ENCODE peak calls at places on chromosomes 2 and 18, in four cellular contexts. L is IMR-90, R is AG09309, B is AG04450. Z is an unnamed sample.

GRCh38 chr2:38443021-38443541 is 66.0 kb upstream of the ATL2 start:
- DNase-seq in R (no peak), B (no peak), L (no peak), Z (no peak)

GRCh38 chr2:231068525-231069222 is 12.0 kb downstream of the PSMD1 start:
- DNase-seq in B (no peak), L (peak), R (no peak), Z (no peak)

GRCh38 chr18:10912790-10913560 is 236.4 kb downstream of the PIEZO2 start:
- DNase-seq in L (peak), R (no peak), B (no peak), Z (no peak)

GRCh38 chr2:130828461-130828860 is 8.3 kb upstream of the ARHGEF4 start:
- DNase-seq in R (no peak), B (no peak), L (no peak), Z (no peak)

GRCh38 chr2:76692896-76693295 is 829.3 kb downstream of the LRRTM4 start:
- DNase-seq in R (no peak), B (no peak), L (no peak), Z (no peak)

GRCh38 chr2:150485114-150485870 is 2.2 kb downstream of the RND3 start:
- DNase-seq in B (no peak), L (peak), R (no peak), Z (no peak)

GRCh38 chr2:230734247-230735175 is 21.9 kb downstream of the CAB39 start:
- DNase-seq in L (no peak), B (no peak), R (no peak), Z (no peak)

GRCh38 chr18:32213693-32214092 is 23.9 kb downstream of the MEP1B start:
- DNase-seq in B (no peak), L (no peak), R (no peak), Z (no peak)

GRCh38 chr2:98702127-98702802 is 28.7 kb downstream of the MGAT4A start:
- DNase-seq in R (no peak), B (no peak), L (no peak), Z (no peak)

GRCh38 chr2:238591732-238592131 is 165.0 kb downstream of the ASB1 start:
- DNase-seq in L (no peak), B (no peak), R (no peak), Z (no peak)

GRCh38 chr2:3770724-3771415 is 67.5 kb downstream of the DCDC2C start:
- DNase-seq in B (no peak), L (no peak), R (no peak), Z (no peak)

GRCh38 chr18:77967791-77968190 is 718.1 kb downstream of the GALR1 start:
- DNase-seq in B (no peak), L (no peak), R (no peak), Z (no peak)

GRCh38 chr18:79681484-79682387 is 2.1 kb downstream of the CTDP1 start:
- DNase-seq in B (no peak), L (no peak), R (no peak), Z (no peak)

GRCh38 chr2:157837851-157838441 is 38.2 kb downstream of the ACVR1 start:
- DNase-seq in B (no peak), R (no peak), L (peak), Z (no peak)

GRCh38 chr2:101788995-101789970 is 91.8 kb downstream of the MAP4K4 start:
- DNase-seq in L (peak), R (no peak), B (no peak), Z (no peak)

GRCh38 chr18:47953471-47953931 is 23.0 kb upstream of the SMAD2 start:
- DNase-seq in L (no peak), B (no peak), R (no peak), Z (no peak)

GRCh38 chr2:23760746-23761145 is 166.2 kb downstream of the ATAD2B start:
- DNase-seq in B (peak), R (no peak), L (peak), Z (no peak)

GRCh38 chr18:12628706-12629702 is 28.9 kb downstream of the SPIRE1 start:
- DNase-seq in L (peak), R (no peak), B (peak), Z (no peak)

GRCh38 chr2:29502452-29502851 is 387.2 kb downstream of the CLIP4 start:
- DNase-seq in L (peak), B (no peak), R (no peak), Z (no peak)

DNA sequence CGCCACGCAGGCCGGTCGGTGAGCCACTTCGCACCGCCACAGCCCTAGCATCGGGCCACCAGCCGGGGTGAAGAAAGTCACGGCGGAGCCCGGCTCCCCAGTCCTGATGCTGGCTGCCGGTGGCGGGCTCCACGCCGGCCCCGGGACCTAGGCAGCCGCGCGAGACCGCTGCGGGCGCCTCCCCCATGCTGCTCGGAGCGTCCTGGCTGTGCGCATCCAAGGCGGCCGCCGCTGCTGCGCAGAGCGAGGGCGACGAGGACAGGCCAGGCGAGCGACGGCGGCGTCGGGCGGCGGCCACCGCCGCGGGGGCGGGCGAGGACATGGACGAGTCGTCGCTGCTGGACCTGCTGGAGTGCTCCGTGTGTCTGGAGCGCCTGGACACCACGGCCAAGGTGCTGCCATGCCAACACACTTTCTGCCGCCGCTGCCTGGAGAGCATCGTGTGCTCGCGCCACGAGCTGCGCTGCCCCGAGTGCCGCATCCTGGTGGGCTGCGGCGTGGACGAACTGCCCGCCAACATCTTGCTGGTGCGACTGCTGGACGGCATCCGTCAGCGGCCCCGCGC is 433 bp downstream of the SH3RF3 start:
- DNase-seq in B (no peak), R (no peak), L (no peak), Z (no peak)
- TF ChIP-seq CTCF in B (no peak), R (no peak), L (no peak), Z (no peak)

GRCh38 chr2:212540356-212540755 is 1.8 kb upstream of the ERBB4 start:
- DNase-seq in R (no peak), B (no peak), L (no peak), Z (no peak)

GRCh38 chr2:212537311-212538155 is 1.1 kb downstream of the ERBB4 start:
- DNase-seq in L (no peak), R (no peak), B (no peak), Z (no peak)

GRCh38 chr2:212539145-212539880 is 711 bp upstream of the ERBB4 start:
- DNase-seq in B (no peak), L (no peak), R (no peak), Z (no peak)

GRCh38 chr2:212536385-212537310 is 2.0 kb downstream of the ERBB4 start:
- DNase-seq in B (no peak), L (no peak), R (no peak), Z (no peak)

GRCh38 chr2:212538156-212539144 is at the start of gene ERBB4:
- DNase-seq in L (no peak), B (no peak), R (no peak), Z (no peak)
- H3K4me3 ChIP-seq in L (peak), B (peak), R (peak), Z (peak)

DNA sequence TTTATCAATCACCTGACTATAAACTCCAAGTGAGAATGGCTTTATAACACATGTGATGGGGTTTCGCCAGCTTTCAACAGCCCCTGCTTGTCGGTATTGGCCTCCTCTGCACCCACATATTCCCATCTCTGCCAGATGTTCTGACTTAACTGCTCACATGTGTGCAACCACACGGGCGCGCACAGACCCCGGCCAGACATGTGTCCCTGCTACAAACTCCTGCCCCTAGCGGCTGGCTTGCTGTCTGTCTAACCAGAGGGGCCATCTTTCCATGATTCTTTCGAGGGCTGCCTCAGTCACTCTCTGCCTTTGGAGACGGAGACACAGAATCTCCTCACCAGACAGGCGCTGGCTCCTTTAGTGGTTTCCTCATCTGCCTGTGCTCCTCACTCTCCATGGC is 15.3 kb downstream of the STON1 start:
- DNase-seq in B (no peak), L (no peak), R (no peak), Z (no peak)
- TF ChIP-seq CTCF in B (no peak), L (no peak), R (peak), Z (peak)

GRCh38 chr2:223943135-223943534 is 2.0 kb downstream of the WDFY1 start:
- DNase-seq in L (no peak), R (no peak), B (no peak), Z (no peak)
- H3K4me3 ChIP-seq in L (peak), R (peak), B (peak), Z (peak)

GRCh38 chr18:76404345-76404831 is 90.7 kb downstream of the ZNF516 start:
- DNase-seq in B (no peak), R (no peak), L (no peak), Z (no peak)
- TF ChIP-seq CTCF in B (no peak), R (no peak), L (no peak), Z (no peak)

GRCh38 chr2:237590272-237591020 is at the start of gene RAB17:
- DNase-seq in B (no peak), L (peak), R (no peak), Z (peak)
- H3K4me3 ChIP-seq in B (no peak), L (no peak), R (no peak), Z (no peak)

GRCh38 chr2:122168799-122169198 is 413.3 kb downstream of the TSN start:
- DNase-seq in R (no peak), L (no peak), B (no peak), Z (no peak)
- TF ChIP-seq CTCF in R (no peak), L (no peak), B (no peak), Z (no peak)

DNA sequence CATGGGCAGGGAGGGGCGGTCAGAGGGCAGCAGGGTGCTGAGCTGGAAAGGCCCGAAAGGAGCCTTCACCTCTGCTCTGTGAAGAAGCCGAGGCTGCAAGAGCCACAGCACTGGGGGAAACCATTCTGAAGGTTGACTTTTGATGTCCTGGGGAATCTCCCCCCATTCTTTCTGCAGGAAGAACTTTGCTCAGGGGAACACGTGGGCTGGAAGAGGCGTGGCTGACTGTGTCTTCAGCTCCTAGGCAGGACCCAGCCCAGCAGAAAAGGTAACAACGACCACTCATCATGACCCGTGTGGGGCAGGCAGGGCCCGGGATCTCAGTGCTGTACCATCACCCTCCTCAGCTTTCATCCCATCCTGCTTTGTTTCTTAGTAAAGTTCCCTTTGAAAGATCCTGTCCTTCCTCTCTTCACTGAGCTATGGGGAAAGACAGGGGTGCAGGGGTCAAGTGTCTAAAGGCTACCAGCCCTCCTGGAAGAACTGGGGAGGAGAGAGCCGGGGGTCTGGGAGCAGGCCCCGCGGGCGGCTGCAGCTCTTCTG is 312.7 kb downstream of the CELF4 start:
- DNase-seq in B (no peak), R (no peak), L (no peak), Z (no peak)
- H3K4me3 ChIP-seq in B (no peak), R (no peak), L (no peak), Z (no peak)

DNA sequence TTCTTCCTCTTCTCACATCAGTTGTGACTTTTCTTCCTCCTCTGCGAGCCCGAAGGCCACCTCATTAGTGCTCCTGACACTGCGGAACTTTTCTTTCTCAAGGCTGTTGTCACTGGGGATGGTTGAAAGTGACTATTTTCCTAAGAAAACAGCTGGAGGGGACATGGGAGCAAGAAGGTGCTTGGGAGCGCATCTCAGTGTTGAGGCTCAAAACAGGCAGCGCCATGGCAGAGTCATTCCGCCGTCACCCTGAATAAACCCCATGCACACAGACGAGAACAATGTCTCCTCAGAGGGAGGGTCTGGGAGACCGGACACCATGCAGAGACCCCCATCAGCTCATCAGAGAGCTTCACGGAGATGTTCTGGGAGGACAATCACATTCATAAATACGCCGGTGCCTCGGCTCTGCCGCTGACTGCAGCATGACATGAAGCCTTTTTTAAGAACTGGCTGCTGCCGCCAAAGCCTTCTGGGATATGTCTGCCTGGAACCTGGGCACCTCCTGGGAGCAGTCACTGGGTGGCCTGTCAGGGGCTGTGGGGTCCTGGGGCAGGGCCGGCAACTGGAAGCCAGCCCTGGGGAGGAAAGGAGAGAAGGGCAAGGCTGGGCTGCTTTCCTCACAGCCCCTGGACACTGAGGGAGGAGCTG is 19.2 kb downstream of the ATOH8 start:
- DNase-seq in B (no peak), L (no peak), R (no peak), Z (no peak)
- TF ChIP-seq CTCF in B (no peak), L (no peak), R (no peak), Z (no peak)

DNA sequence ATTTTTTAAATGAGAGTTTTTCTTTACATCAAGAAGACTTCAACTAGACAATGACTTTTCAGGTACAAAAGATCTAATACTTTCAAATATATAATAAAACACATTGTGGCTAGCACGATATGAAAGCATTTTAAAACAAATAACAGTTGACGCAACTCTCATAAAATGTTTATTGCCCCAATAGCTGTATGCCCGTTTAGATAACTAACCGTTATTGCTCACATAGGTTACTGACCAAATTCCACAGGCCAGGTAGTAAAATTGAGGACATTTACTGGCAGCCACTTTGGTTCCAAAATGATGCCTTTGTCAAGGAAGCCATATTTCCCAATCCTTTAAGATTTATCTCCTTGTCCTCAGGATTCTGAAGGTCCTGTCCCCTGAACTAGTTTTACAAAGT is 2.9 kb upstream of the REG1B start:
- DNase-seq in L (no peak), B (no peak), R (no peak), Z (no peak)
- H3K4me3 ChIP-seq in L (no peak), B (no peak), R (no peak), Z (no peak)

Z was measured in AG04449.